ENCODE peak calls at places on chromosome 11, in four cellular contexts. A is HCT116, O is K562, S is HepG2. G is an unnamed sample.

GRCh38 chr11:33668468-33668825 is 32.2 kb downstream of the C11orf91 start:
- DNase-seq in A (no peak), O (no peak), S (no peak), G (no peak)

GRCh38 chr11:59266491-59266890 is 53.8 kb upstream of the MPEG1 start:
- DNase-seq in A (no peak), O (no peak), S (no peak), G (no peak)

GRCh38 chr11:44849922-44850321 is 100.8 kb downstream of the TP53I11 start:
- DNase-seq in A (no peak), O (no peak), S (no peak), G (no peak)

GRCh38 chr11:33000181-33000580 is 15.5 kb upstream of the DEPDC7 start:
- DNase-seq in A (no peak), O (no peak), S (no peak), G (no peak)

GRCh38 chr11:129386795-129387390 is 11.2 kb downstream of the BARX2 start:
- DNase-seq in A (no peak), O (no peak), S (no peak), G (no peak)

GRCh38 chr11:3807856-3808845 is at the start of gene PGAP2:
- DNase-seq in A (peak), O (peak), S (peak), G (peak)

GRCh38 chr11:120239713-120240640 is at the start of gene POU2F3:
- DNase-seq in A (no peak), O (peak), S (no peak), G (no peak)

GRCh38 chr11:108871152-108871551 is 206.3 kb downstream of the DDX10 start:
- DNase-seq in A (no peak), O (no peak), S (peak), G (no peak)

GRCh38 chr11:127493330-127493729 is 492.8 kb upstream of the KIRREL3 start:
- DNase-seq in A (no peak), O (no peak), S (no peak), G (no peak)

GRCh38 chr11:55707029-55707428 is 45.0 kb downstream of the OR4C6 start:
- DNase-seq in A (no peak), O (peak), S (peak), G (peak)

GRCh38 chr11:91813263-91813662 is 411.4 kb upstream of the FAT3 start:
- DNase-seq in A (no peak), O (no peak), S (no peak), G (no peak)

GRCh38 chr11:115499891-115500290 is 4.3 kb downstream of the CADM1 start:
- DNase-seq in A (no peak), O (no peak), S (no peak), G (no peak)

GRCh38 chr11:125378083-125378482 is 118.0 kb downstream of the FEZ1 start:
- DNase-seq in A (no peak), O (no peak), S (no peak), G (no peak)

GRCh38 chr11:45388472-45388871 is 102.3 kb upstream of the SYT13 start:
- DNase-seq in A (no peak), O (no peak), S (no peak), G (no peak)

GRCh38 chr11:93512073-93512475 is 31.1 kb downstream of the SMCO4 start:
- DNase-seq in A (no peak), O (no peak), S (no peak), G (no peak)

GRCh38 chr11:7525424-7525823 is 11.6 kb downstream of the PPFIBP2 start:
- DNase-seq in A (no peak), O (no peak), S (peak), G (no peak)

GRCh38 chr11:18383388-18384156 is 10.8 kb upstream of the LDHA start:
- DNase-seq in A (peak), O (peak), S (peak), G (no peak)
- H3K4me3 ChIP-seq in A (peak), O (no peak), S (peak), G (peak)

GRCh38 chr11:94518300-94518699 is 6.0 kb downstream of the C11orf97 start:
- DNase-seq in A (no peak), O (no peak), S (no peak), G (no peak)

GRCh38 chr11:94521684-94522083 is 9.4 kb downstream of the C11orf97 start:
- DNase-seq in A (no peak), O (peak), S (peak), G (no peak)

GRCh38 chr11:94515398-94515797 is 3.1 kb downstream of the C11orf97 start:
- DNase-seq in A (no peak), O (no peak), S (no peak), G (no peak)

GRCh38 chr11:94516725-94517124 is 4.5 kb downstream of the C11orf97 start:
- DNase-seq in A (no peak), O (no peak), S (peak), G (no peak)

DNA sequence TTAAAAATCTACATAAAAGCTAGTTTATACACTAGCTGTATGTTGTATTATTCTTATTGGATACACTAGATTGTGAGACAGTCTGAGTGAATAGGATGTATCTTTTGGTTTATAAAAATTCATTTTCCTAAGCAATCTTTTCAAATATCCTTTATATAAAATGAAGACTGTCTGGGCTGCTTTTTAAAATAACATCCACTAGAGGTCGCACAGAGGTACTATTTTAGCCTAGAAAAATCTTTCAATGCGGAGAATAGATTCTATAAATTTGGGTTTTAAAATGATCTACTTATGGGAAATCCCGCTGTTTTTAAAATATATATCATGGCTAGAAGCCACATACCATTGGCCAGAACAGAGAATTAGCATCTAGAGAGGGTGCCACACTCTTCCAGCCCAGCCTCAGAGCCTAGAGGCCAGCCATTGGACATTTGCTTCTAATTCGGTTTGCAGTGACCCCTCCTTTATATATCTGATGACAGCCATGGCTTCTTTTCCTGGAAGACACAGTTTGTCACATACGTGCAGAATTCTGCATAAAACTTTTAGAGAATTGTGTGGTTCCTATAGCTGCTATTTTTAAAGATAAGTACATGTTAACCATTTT is 7.3 kb downstream of the C11orf97 start:
- DNase-seq in A (peak), O (peak), S (no peak), G (no peak)
- TF ChIP-seq TCF7L2 in A (no peak), O (no peak), S (no peak), G (no peak)

GRCh38 chr11:61555051-61555969 is 25.6 kb downstream of the SYT7 start:
- DNase-seq in A (no peak), O (peak), S (no peak), G (no peak)
- TF ChIP-seq CTCF in A (no peak), O (peak), S (no peak), G (no peak)

GRCh38 chr11:118911113-118911879 is 14.4 kb downstream of the BCL9L start:
- DNase-seq in A (no peak), O (peak), S (peak), G (no peak)
- H3K4me3 ChIP-seq in A (peak), O (peak), S (peak), G (peak)

DNA sequence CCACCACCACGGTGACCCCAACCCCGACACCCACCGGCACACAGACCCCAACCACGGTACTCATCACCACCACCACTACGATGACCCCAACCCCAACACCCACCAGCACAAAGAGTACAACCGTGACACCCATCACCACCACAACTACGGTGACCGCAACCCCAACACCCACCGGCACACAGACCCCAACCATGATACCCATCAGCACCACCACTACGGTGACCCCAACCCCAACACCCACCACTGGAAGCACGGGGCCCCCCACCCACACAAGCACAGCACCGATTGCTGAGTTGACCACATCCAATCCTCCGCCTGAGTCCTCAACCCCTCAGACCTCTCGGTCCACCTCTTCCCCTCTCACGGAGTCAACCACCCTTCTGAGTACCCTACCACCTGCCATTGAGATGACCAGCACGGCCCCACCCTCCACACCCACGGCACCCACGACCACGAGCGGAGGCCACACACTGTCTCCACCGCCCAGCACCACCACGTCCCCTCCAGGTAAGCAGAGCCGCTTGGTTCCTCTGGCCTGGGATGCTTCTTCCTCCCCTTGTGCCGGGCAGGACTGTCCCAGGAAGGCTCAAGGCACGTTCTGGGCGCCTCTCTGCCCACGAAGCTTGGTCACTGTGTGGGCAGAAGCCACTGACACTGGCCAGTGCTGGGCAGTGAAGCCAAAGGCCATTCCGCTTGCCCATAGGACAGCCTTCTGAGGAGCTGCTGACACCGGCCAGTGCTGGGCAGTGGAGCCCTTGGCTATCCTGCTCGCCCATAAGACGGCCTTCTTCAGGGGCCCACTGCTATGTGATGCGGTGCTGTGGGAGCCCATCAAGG is 25.1 kb downstream of the MUC2 start:
- DNase-seq in A (no peak), O (no peak), S (no peak), G (no peak)
- TF ChIP-seq TCF7L2 in A (no peak), O (no peak), S (no peak), G (no peak)

GRCh38 chr11:101390539-101390938 is 193.3 kb downstream of the TRPC6 start:
- DNase-seq in A (peak), O (no peak), S (no peak), G (no peak)
- TF ChIP-seq CTCF in A (peak), O (no peak), S (peak), G (peak)

G was measured in Panc1.